ENCODE peak calls at places on chromosomes 13 and 19, in six cellular contexts. C is GM23338, Z is GM04504, U is caudate nucleus, E is naive B cell, X is mucosa of descending colon. N is an unnamed sample.

GRCh38 chr13:39422845-39423565 is 180.0 kb downstream of the LHFPL6 start:
- DNase-seq in C (peak), Z (no peak), U (no peak), E (no peak), X (no peak), N (no peak)

GRCh38 chr19:18109731-18110671 is 12.4 kb downstream of the MAST3 start:
- DNase-seq in C (peak), Z (no peak), U (peak), E (peak), X (peak), N (no peak)

GRCh38 chr13:109787135-109787954 is 962 bp upstream of the IRS2 start:
- DNase-seq in C (peak), Z (no peak), U (no peak), E (no peak), X (peak), N (peak)

GRCh38 chr13:110965038-110965754 is 50.3 kb upstream of the ANKRD10 start:
- DNase-seq in C (no peak), Z (no peak), U (peak), E (no peak), X (no peak), N (no peak)

GRCh38 chr19:1063030-1063908 is 3.7 kb upstream of the ARHGAP45 start:
- DNase-seq in C (peak), Z (no peak), U (no peak), E (peak), X (peak), N (no peak)

GRCh38 chr19:53898680-53899341 is 10.3 kb upstream of the CACNG7 start:
- DNase-seq in C (peak), Z (no peak), U (no peak), E (no peak), X (no peak), N (no peak)

GRCh38 chr13:27309967-27310598 is 39.5 kb downstream of the RASL11A start:
- DNase-seq in C (no peak), Z (no peak), U (no peak), E (no peak), X (no peak), N (no peak)

GRCh38 chr19:48900477-48901452 is 653 bp downstream of the NUCB1 start:
- DNase-seq in C (peak), Z (no peak), U (no peak), E (no peak), X (peak), N (no peak)

GRCh38 chr13:48235100-48235813 is 2.3 kb downstream of the ITM2B start:
- DNase-seq in C (peak), Z (no peak), U (peak), E (no peak), X (no peak), N (no peak)

GRCh38 chr19:18097217-18097992 is at the start of gene MAST3:
- DNase-seq in C (peak), Z (no peak), U (peak), E (peak), X (peak), N (peak)

GRCh38 chr13:66578305-66578704 is 651.8 kb downstream of the PCDH9 start:
- DNase-seq in C (no peak), Z (no peak), U (no peak), E (no peak), X (no peak), N (no peak)

GRCh38 chr13:113605866-113606438 is 21.4 kb downstream of the TFDP1 start:
- DNase-seq in C (no peak), Z (no peak), U (no peak), E (no peak), X (peak), N (no peak)

GRCh38 chr13:52084971-52085370 is 43.9 kb downstream of the NEK5 start:
- DNase-seq in C (no peak), Z (no peak), U (no peak), E (no peak), X (no peak), N (no peak)

GRCh38 chr13:48493076-48493765 is 39.7 kb downstream of the RCBTB2 start:
- DNase-seq in C (no peak), Z (no peak), U (no peak), E (no peak), X (no peak), N (no peak)

GRCh38 chr19:2627319-2627829 is 75.1 kb downstream of the GNG7 start:
- DNase-seq in C (no peak), Z (peak), U (peak), E (peak), X (peak), N (peak)

GRCh38 chr13:53020764-53021332 is 7.8 kb upstream of the OLFM4 start:
- DNase-seq in C (peak), Z (no peak), U (no peak), E (no peak), X (no peak), N (no peak)